ENCODE peak calls at places on chromosomes 4 and X, in ten cellular contexts. W is GM23338, J is HL-60, A is HCT116, H is transverse colon, S is stomach, F is H1, G is sigmoid colon, E is endothelial cell of umbilical vein, P is GM12878. U is an unnamed sample.
A peak's percentile ranks its signal among the peaks of the same experiment; 100 is the strongest.

GRCh38 chrX:137305404-137305803 is 260.5 kb upstream of the ZIC3 start:
- DNase-seq in A (no peak), G (no peak), J (no peak), H (no peak), W (no peak), P (no peak), F (no peak), E (no peak), S (no peak), U (no peak)

GRCh38 chr4:186669159-186669720 is 54.4 kb downstream of the FAT1 start:
- DNase-seq in F (peak; percentile 64), P (no peak), G (peak; percentile 74), A (no peak), H (no peak), E (peak; percentile 27), W (peak; percentile 73), S (no peak), J (no peak), U (no peak)

GRCh38 chrX:22095306-22095705 is 63.2 kb downstream of the PHEX start:
- DNase-seq in P (no peak), E (no peak), F (no peak), W (no peak), H (peak; percentile 10), S (no peak), J (no peak), A (no peak), G (peak; percentile 84), U (peak; percentile 19)

GRCh38 chrX:24494544-24495113 is 29.5 kb downstream of the PDK3 start:
- DNase-seq in A (no peak), F (no peak), W (no peak), G (peak; percentile 68), J (no peak), P (no peak), E (peak; percentile 87), H (peak; percentile 48), S (no peak), U (peak; percentile 46)

GRCh38 chr4:145902522-145902921 is 36.1 kb downstream of the ZNF827 start:
- DNase-seq in A (no peak), F (no peak), J (no peak), W (no peak), S (no peak), H (no peak), G (no peak), E (no peak), P (no peak), U (no peak)

GRCh38 chrX:15511563-15511962 is 11.0 kb downstream of the BMX start:
- DNase-seq in S (no peak), E (peak; percentile 80), F (no peak), H (no peak), W (peak; percentile 4), P (no peak), A (no peak), G (no peak), J (no peak), U (no peak)

GRCh38 chr4:89438102-89438831 is 130.7 kb upstream of the GPRIN3 start:
- DNase-seq in E (peak; percentile 42), P (peak; percentile 9), J (peak; percentile 54), G (no peak), H (peak; percentile 30), F (peak; percentile 78), A (peak; percentile 72), S (peak; percentile 41), W (peak; percentile 92), U (no peak)

GRCh38 chr4:31241504-31241903 is 521.3 kb downstream of the PCDH7 start:
- DNase-seq in G (no peak), S (no peak), J (no peak), E (no peak), P (no peak), A (no peak), H (no peak), W (no peak), F (no peak), U (no peak)

GRCh38 chr4:165766976-165767375 is 106.1 kb upstream of the TLL1 start:
- DNase-seq in G (no peak), S (no peak), W (no peak), F (no peak), J (no peak), A (no peak), E (peak; percentile 35), P (no peak), H (no peak), U (no peak)

GRCh38 chr4:16617416-16617815 is 281.0 kb downstream of the LDB2 start:
- DNase-seq in S (no peak), J (no peak), H (no peak), G (no peak), A (no peak), P (no peak), F (no peak), W (no peak), E (no peak), U (no peak)

GRCh38 chr4:1608196-1608820 is 75.8 kb downstream of the FAM53A start:
- DNase-seq in P (no peak), W (no peak), E (no peak), G (peak; percentile 48), S (no peak), A (no peak), J (no peak), F (no peak), H (no peak), U (no peak)

GRCh38 chrX:134761788-134762187 is 103.5 kb upstream of the PLAC1 start:
- DNase-seq in P (no peak), H (no peak), W (peak; percentile 36), S (no peak), J (peak; percentile 5), A (no peak), G (no peak), F (no peak), E (no peak), U (no peak)

GRCh38 chr4:1691737-1692373 is 7.7 kb upstream of the FAM53A start:
- DNase-seq in W (no peak), F (no peak), J (no peak), G (peak; percentile 37), P (no peak), H (no peak), S (no peak), A (no peak), E (no peak), U (no peak)

GRCh38 chr4:154490261-154490588 is 1.4 kb downstream of the DCHS2 start:
- DNase-seq in P (no peak), H (no peak), G (no peak), W (peak; percentile 67), F (no peak), J (no peak), E (no peak), S (no peak), A (no peak), U (no peak)

GRCh38 chr4:154492288-154492687 is 689 bp upstream of the DCHS2 start:
- DNase-seq in E (no peak), J (no peak), P (no peak), W (peak; percentile 33), H (no peak), F (no peak), S (no peak), G (no peak), A (no peak), U (no peak)

GRCh38 chr4:154490589-154491340 is 834 bp downstream of the DCHS2 start:
- DNase-seq in S (no peak), P (no peak), J (no peak), E (no peak), W (peak; percentile 57), G (peak; percentile 68), F (peak; percentile 74), A (no peak), H (peak; percentile 9), U (no peak)

GRCh38 chr4:154491731-154492249 is at the start of gene DCHS2:
- DNase-seq in E (no peak), A (no peak), S (no peak), J (no peak), G (peak; percentile 78), P (no peak), H (peak; percentile 24), F (peak; percentile 78), W (peak; percentile 80), U (no peak)

DNA sequence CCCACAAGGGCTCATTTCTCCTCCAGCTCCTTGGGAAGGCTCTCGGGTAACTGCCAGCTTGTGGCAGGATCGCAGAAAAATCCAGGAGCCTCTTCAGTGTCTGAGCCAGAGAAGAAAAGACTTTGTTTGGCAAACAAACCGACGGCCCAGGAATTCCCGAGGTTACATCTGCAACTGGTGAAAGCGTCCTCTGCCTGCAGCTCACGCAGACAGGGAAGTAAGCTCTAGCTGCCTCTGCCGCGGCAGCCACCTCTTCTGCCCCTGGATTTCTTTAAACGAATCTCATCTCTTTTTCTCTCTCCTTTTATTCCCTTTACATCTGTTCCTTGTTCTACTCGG is 289 bp downstream of the DCHS2 start:
- DNase-seq in J (no peak), A (no peak), S (no peak), F (no peak), W (peak; percentile 67), G (peak; percentile 72), H (peak; percentile 10), P (no peak), E (no peak), U (no peak)
- H3K4me3 ChIP-seq in J (peak overlapping the region; percentile 0), A (no peak overlapping the region), S (peak overlapping the region; percentile 41), F (peak overlapping the region; percentile 64), W (peak overlapping the region; percentile 79), G (peak overlapping the region; percentile 50), H (peak overlapping the region; percentile 19), P (peak overlapping the region; percentile 46), E (no peak overlapping the region), U (peak overlapping the region; percentile 21)

DNA sequence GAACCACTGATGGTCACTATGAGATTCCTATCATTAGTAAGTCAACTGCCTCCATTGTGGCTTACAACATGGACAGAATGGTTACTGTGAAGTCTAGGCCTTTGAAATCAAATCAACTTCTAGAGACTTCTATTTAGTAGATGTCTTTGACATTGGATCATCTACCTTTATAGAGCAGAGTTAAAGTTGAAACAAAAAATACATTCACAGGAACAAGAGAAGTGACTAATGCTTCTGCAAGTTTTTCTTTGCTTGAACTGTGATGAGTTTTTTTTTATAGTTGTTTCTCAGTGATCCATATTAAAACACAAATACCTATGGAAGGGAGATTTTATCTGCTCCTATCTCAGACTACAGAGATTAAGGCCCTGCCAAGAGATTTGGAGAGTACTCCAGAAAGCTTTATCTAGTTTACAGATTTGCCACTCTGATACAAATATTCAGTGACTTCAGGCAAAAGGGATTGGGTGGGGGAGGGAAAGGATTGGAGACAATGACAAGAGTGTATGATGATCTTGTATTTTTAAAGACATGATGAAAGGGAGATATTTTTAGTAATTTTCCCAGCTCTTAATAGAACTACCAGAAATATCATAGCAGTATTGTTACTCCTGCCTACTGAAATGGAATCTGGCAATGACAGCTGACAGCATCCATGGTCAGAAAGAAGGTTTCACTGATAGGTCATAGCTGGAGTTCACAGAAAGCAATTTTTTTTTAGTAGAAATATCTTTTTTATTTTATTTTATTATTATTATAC is 16.0 kb upstream of the EPGN start:
- DNase-seq in F (no peak), H (no peak), W (no peak), S (no peak), P (no peak), G (no peak), E (no peak), J (no peak), A (no peak), U (no peak)
- TF ChIP-seq POLR2AphosphoS5 in F (no peak), H (no peak), W (no peak), S (no peak), P (no peak), G (no peak), E (no peak), J (no peak), A (no peak), U (no peak)

GRCh38 chr4:174120446-174121142 is 162.9 kb downstream of the FBXO8 start:
- DNase-seq in S (no peak), A (peak; percentile 66), W (peak; percentile 75), G (peak; percentile 74), H (no peak), F (no peak), J (peak; percentile 44), P (no peak), E (peak; percentile 65), U (no peak)
- TF ChIP-seq CTCF in S (peak; percentile 66), A (peak; percentile 57), W (peak; percentile 63), G (peak; percentile 64), H (peak; percentile 55), F (peak; percentile 43), J (peak; percentile 24), P (peak; percentile 44), E (peak; percentile 50), U (peak; percentile 68)

GRCh38 chrX:126300401-126300800 is 134.3 kb upstream of the DCAF12L2 start:
- DNase-seq in P (no peak), S (no peak), F (no peak), G (no peak), A (no peak), W (no peak), J (no peak), E (no peak), H (no peak), U (no peak)
- H3K4me3 ChIP-seq in P (no peak overlapping the region), S (no peak overlapping the region), F (no peak overlapping the region), G (no peak overlapping the region), A (no peak overlapping the region), W (no peak overlapping the region), J (no peak overlapping the region), E (no peak overlapping the region), H (no peak overlapping the region), U (no peak overlapping the region)

U was measured in breast epithelium.